ENCODE peak calls at places on chromosomes 6 and 20, in seven cellular contexts. K is globus pallidus; T is ureter; S is NCI-H460; F is EH; C is EL; R is activated CD8-positive, alpha-beta memory T cell treated with anti-CD3 and anti-CD28 coated beads, Interleukin-2, amount 10 ng/mL, durations not matched to agents 7 days and 5 days. D is an unnamed sample.

GRCh38 chr20:61757678-61758555 is 307.8 kb downstream of the TAF4 start:
- DNase-seq in K (no peak), T (no peak), S (no peak), F (peak), C (peak), R (no peak), D (no peak)

GRCh38 chr6:27541212-27541931 is 68.5 kb upstream of the ZNF184 start:
- DNase-seq in K (no peak), T (no peak), S (peak), F (no peak), C (peak), R (no peak), D (no peak)

GRCh38 chr6:24274441-24275083 is 83.3 kb downstream of the DCDC2 start:
- DNase-seq in K (no peak), T (no peak), S (no peak), F (peak), C (peak), R (no peak), D (no peak)

GRCh38 chr6:155314773-155315515 is 660 bp upstream of the TFB1M start:
- DNase-seq in K (no peak), T (peak), S (peak), F (peak), C (peak), R (peak), D (peak)

GRCh38 chr20:59385461-59385860 is 85.0 kb downstream of the EDN3 start:
- DNase-seq in K (no peak), T (no peak), S (no peak), F (no peak), C (no peak), R (no peak), D (no peak)

GRCh38 chr20:57596998-57597939 is 23.0 kb downstream of the ZBP1 start:
- DNase-seq in K (peak), T (no peak), S (peak), F (peak), C (peak), R (peak), D (peak)

GRCh38 chr20:55579802-55580201 is 425.5 kb downstream of the CBLN4 start:
- DNase-seq in K (no peak), T (no peak), S (no peak), F (no peak), C (no peak), R (no peak), D (no peak)

GRCh38 chr20:21835042-21835441 is 129.6 kb downstream of the PAX1 start:
- DNase-seq in K (no peak), T (no peak), S (no peak), F (no peak), C (no peak), R (no peak), D (no peak)

GRCh38 chr6:125808060-125808459 is 17.3 kb downstream of the NCOA7 start:
- DNase-seq in K (no peak), T (no peak), S (no peak), F (peak), C (peak), R (no peak), D (no peak)